ENCODE peak calls at places on chromosomes 3 and 15, in ten cellular contexts. L is prostate gland, X is choroid plexus epithelial cell, H is H7, V is foreskin fibroblast, B is astrocyte of the cerebellum, I is endothelial cell of umbilical vein, O is kidney epithelial cell, N is OCI-LY7, M is A549. K is an unnamed sample.

GRCh38 chr3:159776779-159777178 is 211.9 kb upstream of the IL12A start:
- DNase-seq in L (no peak), X (no peak), H (no peak), V (no peak), B (no peak), I (no peak), O (no peak), N (no peak), M (no peak), K (no peak)

GRCh38 chr3:47318921-47319320 is 36.2 kb downstream of the KLHL18 start:
- DNase-seq in L (no peak), X (no peak), H (no peak), V (peak; percentile 18), B (no peak), I (no peak), O (no peak), N (no peak), M (no peak), K (peak; percentile 13)

GRCh38 chr15:100082761-100083402 is 258.9 kb downstream of the ADAMTS17 start:
- DNase-seq in L (no peak), X (no peak), H (no peak), V (no peak), B (no peak), I (no peak), O (no peak), N (no peak), M (no peak), K (no peak)

GRCh38 chr3:21551019-21551418 is 200.0 kb downstream of the ZNF385D start:
- DNase-seq in L (no peak), X (peak; percentile 9), H (no peak), V (peak; percentile 35), B (peak; percentile 9), I (no peak), O (no peak), N (no peak), M (no peak), K (no peak)

GRCh38 chr3:34132069-34132677 is 333.7 kb downstream of the PDCD6IP start:
- DNase-seq in L (no peak), X (no peak), H (no peak), V (no peak), B (no peak), I (peak; percentile 21), O (no peak), N (no peak), M (no peak), K (no peak)

GRCh38 chr3:57370331-57370730 is 77.8 kb upstream of the ASB14 start:
- DNase-seq in L (no peak), X (no peak), H (no peak), V (no peak), B (no peak), I (no peak), O (no peak), N (no peak), M (no peak), K (no peak)

GRCh38 chr15:50907866-50908208 is 646 bp upstream of the AP4E1 start:
- DNase-seq in L (peak; percentile 31), X (peak; percentile 41), H (no peak), V (peak; percentile 66), B (no peak), I (peak; percentile 62), O (no peak), N (peak; percentile 58), M (peak; percentile 46), K (no peak)

GRCh38 chr3:128923607-128924385 is 44.4 kb downstream of the ACAD9 start:
- DNase-seq in L (no peak), X (no peak), H (no peak), V (no peak), B (no peak), I (no peak), O (no peak), N (no peak), M (no peak), K (no peak)

GRCh38 chr15:52317022-52317421 is 21.4 kb upstream of the MYO5C start:
- DNase-seq in L (no peak), X (no peak), H (no peak), V (no peak), B (no peak), I (no peak), O (no peak), N (no peak), M (no peak), K (no peak)

DNA sequence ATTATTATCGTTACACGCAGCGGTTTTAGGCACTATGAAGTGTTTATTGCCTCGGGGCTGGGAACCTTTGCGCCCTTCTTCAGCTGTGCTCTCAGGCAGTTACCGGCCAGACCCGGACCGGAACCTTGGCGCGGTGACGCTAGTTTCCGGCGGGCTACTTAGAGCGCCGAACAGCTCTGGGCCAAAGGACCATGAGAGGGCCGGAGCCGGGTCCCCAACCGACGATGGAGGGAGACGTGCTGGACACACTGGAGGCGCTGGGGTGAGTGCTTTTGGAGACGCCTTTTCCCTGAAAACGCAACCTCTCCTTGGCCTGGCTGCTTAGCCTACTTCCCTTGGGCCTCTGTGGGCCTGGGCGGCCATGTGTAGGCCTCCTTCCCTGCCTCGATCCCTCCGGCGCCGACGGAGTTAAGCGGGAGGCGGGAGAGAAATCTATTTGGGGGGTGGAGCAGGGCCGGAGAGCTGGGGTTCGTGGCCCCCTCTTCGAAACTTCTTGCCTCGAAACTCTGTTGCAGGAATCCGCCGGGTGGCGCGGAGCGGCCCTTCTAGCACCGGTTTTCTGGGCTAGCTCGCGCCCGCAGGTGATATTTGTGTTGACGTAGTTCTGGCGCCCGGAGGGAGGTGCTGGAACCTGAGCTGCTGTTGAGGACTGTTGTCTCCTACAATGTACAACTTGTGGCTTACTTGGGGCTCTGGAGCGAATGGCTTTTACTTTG is at the start of gene FAM98B:
- DNase-seq in L (peak; percentile 78), X (peak; percentile 93), H (peak; percentile 80), V (peak; percentile 95), B (peak; percentile 70), I (peak; percentile 86), O (no peak), N (peak; percentile 88), M (peak; percentile 65), K (peak; percentile 36)
- H3K4me3 ChIP-seq in L (peak within 1 kb of the TSS; percentile 73), X (peak within 1 kb of the TSS; percentile 93), H (peak within 1 kb of the TSS; percentile 94), V (peak within 1 kb of the TSS; percentile 76), B (peak within 1 kb of the TSS; percentile 92), I (peak within 1 kb of the TSS; percentile 83), O (peak within 1 kb of the TSS; percentile 71), N (peak within 1 kb of the TSS; percentile 86), M (peak within 1 kb of the TSS; percentile 85), K (peak within 1 kb of the TSS; percentile 84)

GRCh38 chr3:63655519-63655918 is 3.0 kb downstream of the SNTN start:
- DNase-seq in L (no peak), X (peak; percentile 56), H (no peak), V (peak; percentile 57), B (peak; percentile 72), I (no peak), O (peak; percentile 56), N (no peak), M (no peak), K (peak; percentile 89)
- H3K4me3 ChIP-seq in L (no peak overlapping the region), X (no peak overlapping the region), H (no peak overlapping the region), V (no peak overlapping the region), B (no peak overlapping the region), I (no peak overlapping the region), O (no peak overlapping the region), N (no peak overlapping the region), M (no peak overlapping the region), K (no peak overlapping the region)

DNA sequence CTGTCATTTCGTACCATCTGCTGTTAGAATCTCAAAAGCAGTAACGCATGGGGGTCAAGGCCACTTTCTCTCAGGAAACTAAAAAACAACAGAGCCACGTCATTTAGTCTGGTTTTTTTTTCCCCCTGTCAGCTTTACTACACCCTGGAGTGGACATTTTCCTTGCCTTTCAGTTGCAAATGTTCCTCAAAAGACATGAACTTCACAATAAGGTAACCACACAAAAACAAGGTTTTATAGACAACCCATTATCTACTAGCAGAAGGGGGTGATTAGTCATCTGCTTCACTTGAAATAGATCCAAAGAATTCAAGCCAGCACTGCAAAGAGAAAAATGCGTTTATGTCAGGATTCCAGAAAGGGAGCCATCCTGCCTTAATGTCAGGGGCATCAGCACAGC is 171.8 kb upstream of the CDIN1 start:
- DNase-seq in L (no peak), X (peak; percentile 87), H (peak; percentile 10), V (peak; percentile 78), B (peak; percentile 67), I (peak; percentile 41), O (peak; percentile 62), N (no peak), M (no peak), K (peak; percentile 56)
- H3K4me3 ChIP-seq in L (no peak overlapping the region), X (no peak overlapping the region), H (no peak overlapping the region), V (no peak overlapping the region), B (no peak overlapping the region), I (no peak overlapping the region), O (no peak overlapping the region), N (no peak overlapping the region), M (no peak overlapping the region), K (no peak overlapping the region)

GRCh38 chr3:71062037-71062919 is 521.2 kb downstream of the FOXP1 start:
- DNase-seq in L (no peak), X (peak; percentile 64), H (no peak), V (peak; percentile 63), B (no peak), I (peak; percentile 79), O (no peak), N (no peak), M (no peak), K (no peak)

GRCh38 chr3:71061037-71061436 is 522.5 kb downstream of the FOXP1 start:
- DNase-seq in L (no peak), X (no peak), H (no peak), V (no peak), B (no peak), I (peak; percentile 76), O (no peak), N (no peak), M (no peak), K (no peak)

GRCh38 chr3:71062920-71063767 is 520.4 kb downstream of the FOXP1 start:
- DNase-seq in L (no peak), X (peak; percentile 64), H (no peak), V (peak; percentile 52), B (no peak), I (peak; percentile 82), O (no peak), N (no peak), M (no peak), K (no peak)

GRCh38 chr3:71060536-71060935 is 523.0 kb downstream of the FOXP1 start:
- DNase-seq in L (no peak), X (no peak), H (no peak), V (no peak), B (no peak), I (no peak), O (no peak), N (no peak), M (no peak), K (no peak)

GRCh38 chr3:71061581-71061980 is 521.9 kb downstream of the FOXP1 start:
- DNase-seq in L (no peak), X (no peak), H (no peak), V (no peak), B (no peak), I (peak; percentile 56), O (no peak), N (no peak), M (no peak), K (no peak)
- H3K4me3 ChIP-seq in L (peak overlapping the region; percentile 67), X (no peak overlapping the region), H (no peak overlapping the region), V (no peak overlapping the region), B (no peak overlapping the region), I (no peak overlapping the region), O (no peak overlapping the region), N (no peak overlapping the region), M (no peak overlapping the region), K (no peak overlapping the region)

GRCh38 chr3:13879102-13879945 is 547 bp downstream of the WNT7A start:
- DNase-seq in L (peak; percentile 15), X (no peak), H (peak; percentile 87), V (peak; percentile 11), B (no peak), I (no peak), O (no peak), N (no peak), M (peak; percentile 26), K (no peak)
- H3K4me3 ChIP-seq in L (peak overlapping the region; percentile 29), X (no peak overlapping the region), H (peak overlapping the region; percentile 56), V (no peak overlapping the region), B (no peak overlapping the region), I (no peak overlapping the region), O (peak overlapping the region; percentile 60), N (no peak overlapping the region), M (peak overlapping the region; percentile 53), K (no peak overlapping the region)

K was measured in BJ.